ENCODE peak calls at places on chromosome 15, in six cellular contexts. One of them, this sample, is unnamed.

GRCh38 chr15:99365232-99365631 is 114.0 kb downstream of the LRRC28 start:
- DNase-seq in HCT116: no peak
- DNase-seq in T-helper 1 cell: no peak
- DNase-seq in H9: no peak
- DNase-seq in ELF-1: no peak
- DNase-seq in mammary epithelial cell: no peak
- DNase-seq in this sample: no peak

GRCh38 chr15:49225572-49226281 is 55.7 kb downstream of the GALK2 start:
- DNase-seq in HCT116: peak
- DNase-seq in T-helper 1 cell: no peak
- DNase-seq in H9: peak
- DNase-seq in ELF-1: peak
- DNase-seq in mammary epithelial cell: peak
- DNase-seq in this sample: no peak

GRCh38 chr15:31811641-31812040 is 218.7 kb upstream of the CHRNA7 start:
- DNase-seq in HCT116: no peak
- DNase-seq in T-helper 1 cell: no peak
- DNase-seq in H9: no peak
- DNase-seq in ELF-1: no peak
- DNase-seq in mammary epithelial cell: no peak
- DNase-seq in this sample: no peak

GRCh38 chr15:66729339-66729951 is 27.4 kb downstream of the SMAD6 start:
- DNase-seq in HCT116: no peak
- DNase-seq in T-helper 1 cell: no peak
- DNase-seq in H9: no peak
- DNase-seq in ELF-1: peak
- DNase-seq in mammary epithelial cell: no peak
- DNase-seq in this sample: no peak

GRCh38 chr15:65512807-65513416 is 4.6 kb downstream of the DPP8 start:
- DNase-seq in HCT116: no peak
- DNase-seq in T-helper 1 cell: no peak
- DNase-seq in H9: no peak
- DNase-seq in ELF-1: no peak
- DNase-seq in mammary epithelial cell: no peak
- DNase-seq in this sample: no peak

GRCh38 chr15:43235536-43235935 is 14.7 kb upstream of the EPB42 start:
- DNase-seq in HCT116: no peak
- DNase-seq in T-helper 1 cell: no peak
- DNase-seq in H9: no peak
- DNase-seq in ELF-1: no peak
- DNase-seq in mammary epithelial cell: no peak
- DNase-seq in this sample: no peak

GRCh38 chr15:57533062-57533735 is 58.5 kb upstream of the MYZAP start:
- DNase-seq in HCT116: no peak
- DNase-seq in T-helper 1 cell: no peak
- DNase-seq in H9: no peak
- DNase-seq in ELF-1: no peak
- DNase-seq in mammary epithelial cell: no peak
- DNase-seq in this sample: no peak

GRCh38 chr15:84821501-84822021 is 4.4 kb downstream of the ALPK3 start:
- DNase-seq in HCT116: no peak
- DNase-seq in T-helper 1 cell: no peak
- DNase-seq in H9: no peak
- DNase-seq in ELF-1: no peak
- DNase-seq in mammary epithelial cell: no peak
- DNase-seq in this sample: no peak

GRCh38 chr15:91491131-91491950 is 362.2 kb upstream of the SLCO3A1 start:
- DNase-seq in HCT116: no peak
- DNase-seq in T-helper 1 cell: no peak
- DNase-seq in H9: no peak
- DNase-seq in ELF-1: no peak
- DNase-seq in mammary epithelial cell: peak
- DNase-seq in this sample: no peak

GRCh38 chr15:98745179-98745578 is 96.8 kb downstream of the IGF1R start:
- DNase-seq in HCT116: no peak
- DNase-seq in T-helper 1 cell: no peak
- DNase-seq in H9: no peak
- DNase-seq in ELF-1: no peak
- DNase-seq in mammary epithelial cell: peak
- DNase-seq in this sample: no peak